ENCODE peak calls at places on chromosomes 6 and 20, in four cellular contexts. L is amniotic stem cell, X is Calu3, O is bronchial epithelial cell. M is an unnamed sample.

GRCh38 chr6:13485923-13486557 is 1.4 kb downstream of the GFOD1 start:
- DNase-seq in L (no peak), O (peak; percentile 38), X (peak; percentile 17), M (no peak)

GRCh38 chr20:24470782-24471582 is 1.6 kb downstream of the SYNDIG1 start:
- DNase-seq in X (no peak), O (no peak), L (no peak), M (no peak)

GRCh38 chr20:38392356-38392755 is 42.8 kb downstream of the SNHG17 start:
- DNase-seq in X (peak; percentile 24), L (no peak), O (peak; percentile 11), M (peak; percentile 57)

GRCh38 chr20:18835850-18836249 is 22.3 kb downstream of the SCP2D1 start:
- DNase-seq in L (no peak), X (no peak), O (no peak), M (no peak)

GRCh38 chr6:16882230-16882629 is 121.0 kb upstream of the ATXN1 start:
- DNase-seq in O (no peak), X (no peak), L (no peak), M (no peak)

GRCh38 chr6:41785254-41785653 is 2.2 kb upstream of the TOMM6 start:
- DNase-seq in X (no peak), L (no peak), O (no peak), M (no peak)

GRCh38 chr20:41476013-41476441 is 109.4 kb upstream of the EMILIN3 start:
- DNase-seq in X (no peak), L (no peak), O (peak; percentile 90), M (no peak)

GRCh38 chr6:100370265-100370664 is 94.5 kb downstream of the SIM1 start:
- DNase-seq in L (no peak), X (no peak), O (no peak), M (no peak)

GRCh38 chr6:98973571-98973970 is 25.8 kb upstream of the FBXL4 start:
- DNase-seq in L (no peak), X (no peak), O (no peak), M (no peak)

GRCh38 chr6:116133453-116133852 is 7.5 kb upstream of the COL10A1 start:
- DNase-seq in X (no peak), L (no peak), O (no peak), M (no peak)

GRCh38 chr6:38522322-38522721 is 117.4 kb downstream of the BTBD9 start:
- DNase-seq in L (no peak), X (no peak), O (no peak), M (no peak)

GRCh38 chr20:57612916-57613315 is 7.3 kb downstream of the ZBP1 start:
- DNase-seq in X (no peak), L (no peak), O (no peak), M (no peak)

GRCh38 chr20:24630486-24631172 is 161.2 kb downstream of the SYNDIG1 start:
- DNase-seq in L (no peak), X (no peak), O (no peak), M (no peak)

GRCh38 chr20:24913076-24913628 is 35.9 kb upstream of the CST7 start:
- DNase-seq in X (no peak), O (no peak), L (no peak), M (no peak)

GRCh38 chr6:36949636-36950035 is 4.9 kb upstream of the PI16 start:
- DNase-seq in L (no peak), X (no peak), O (peak; percentile 86), M (no peak)

GRCh38 chr20:327946-328563 is 2.7 kb downstream of the SOX12 start:
- DNase-seq in O (no peak), L (no peak), X (no peak), M (no peak)

GRCh38 chr6:13729891-13730290 is 18.3 kb upstream of the RANBP9 start:
- DNase-seq in L (no peak), X (no peak), O (peak; percentile 75), M (no peak)

GRCh38 chr6:152461556-152461955 is 175.6 kb downstream of the SYNE1 start:
- DNase-seq in L (no peak), X (no peak), O (peak; percentile 76), M (no peak)

GRCh38 chr6:148407372-148407771 is 64.7 kb downstream of the SASH1 start:
- DNase-seq in L (peak; percentile 79), X (no peak), O (peak; percentile 87), M (no peak)

GRCh38 chr20:61371501-61372150 is 119.6 kb downstream of the CDH4 start:
- DNase-seq in O (no peak), X (no peak), L (no peak), M (no peak)

GRCh38 chr20:57047281-57048026 is 219.0 kb downstream of the BMP7 start:
- DNase-seq in O (no peak), L (no peak), X (peak; percentile 44), M (peak; percentile 61)

GRCh38 chr6:11370191-11371018 is 137.9 kb upstream of the NEDD9 start:
- DNase-seq in L (no peak), O (no peak), X (no peak), M (no peak)

GRCh38 chr6:139530551-139530950 is 156.1 kb upstream of the CITED2 start:
- DNase-seq in O (no peak), X (no peak), L (no peak), M (no peak)

GRCh38 chr6:17167327-17167979 is 65.6 kb downstream of the STMND1 start:
- DNase-seq in L (no peak), O (peak; percentile 73), X (peak; percentile 66), M (peak; percentile 46)

GRCh38 chr6:170011233-170012142 is 260.1 kb downstream of the ERMARD start:
- DNase-seq in X (no peak), O (no peak), L (no peak), M (no peak)

GRCh38 chr6:119467478-119468081 is 118.0 kb upstream of the MAN1A1 start:
- DNase-seq in O (peak; percentile 10), X (no peak), L (no peak), M (no peak)

GRCh38 chr6:125014157-125014957 is 52.1 kb downstream of the RNF217 start:
- DNase-seq in O (peak; percentile 63), X (no peak), L (no peak), M (no peak)

GRCh38 chr6:43887340-43887858 is 117.4 kb downstream of the VEGFA start:
- DNase-seq in X (no peak), L (no peak), O (no peak), M (no peak)

M was measured in Caco-2.